ENCODE peak calls at places on chromosomes 13 and 19, in ten cellular contexts. D is brain microvascular endothelial cell, I is ureter, Y is T follicular helper cell, G is right atrium auricular region, T is NCI-H1105 treated with DMSO at 0.1 percent for 48 hours, O is D341Med, N is lung microvascular endothelial cell, J is uterus, B is AG08396. C is an unnamed sample.

GRCh38 chr19:34256835-34257558 is 2.6 kb downstream of the GARRE1 start:
- DNase-seq in D (no peak), I (no peak), Y (no peak), G (no peak), T (no peak), O (no peak), N (no peak), J (no peak), B (no peak), C (no peak)

GRCh38 chr13:97295279-97296182 is 73.4 kb downstream of the MBNL2 start:
- DNase-seq in D (peak; percentile 36), I (no peak), Y (no peak), G (no peak), T (no peak), O (no peak), N (peak; percentile 83), J (no peak), B (peak; percentile 46), C (peak; percentile 87)

GRCh38 chr13:35690546-35690945 is 214.1 kb upstream of the MAB21L1 start:
- DNase-seq in D (peak; percentile 14), I (no peak), Y (no peak), G (peak; percentile 38), T (no peak), O (no peak), N (no peak), J (no peak), B (no peak), C (no peak)

GRCh38 chr19:1131718-1132552 is 28.1 kb downstream of the GPX4 start:
- DNase-seq in D (peak; percentile 70), I (peak; percentile 92), Y (peak; percentile 77), G (peak; percentile 96), T (no peak), O (no peak), N (peak; percentile 95), J (peak; percentile 79), B (peak; percentile 90), C (peak; percentile 95)

GRCh38 chr13:106533101-106533939 is 2.1 kb downstream of the EFNB2 start:
- DNase-seq in D (peak; percentile 81), I (peak; percentile 87), Y (no peak), G (peak; percentile 85), T (peak; percentile 87), O (peak; percentile 62), N (peak; percentile 88), J (peak; percentile 76), B (peak; percentile 87), C (no peak)

GRCh38 chr13:54449922-54450321 is 1421.3 kb downstream of the OLFM4 start:
- DNase-seq in D (no peak), I (no peak), Y (no peak), G (no peak), T (no peak), O (no peak), N (no peak), J (no peak), B (no peak), C (no peak)

GRCh38 chr19:47186337-47187022 is 44.5 kb downstream of the BBC3 start:
- DNase-seq in D (no peak), I (no peak), Y (peak; percentile 59), G (no peak), T (no peak), O (no peak), N (no peak), J (no peak), B (no peak), C (no peak)

GRCh38 chr19:1274852-1275259 is 474 bp upstream of the FAM174C start:
- DNase-seq in D (no peak), I (no peak), Y (no peak), G (no peak), T (peak; percentile 43), O (peak; percentile 45), N (no peak), J (no peak), B (no peak), C (no peak)

GRCh38 chr13:47480941-47481340 is 520.1 kb downstream of the SUCLA2 start:
- DNase-seq in D (no peak), I (no peak), Y (no peak), G (no peak), T (no peak), O (no peak), N (no peak), J (no peak), B (no peak), C (no peak)

GRCh38 chr13:99040536-99041141 is 62.8 kb upstream of the DOCK9 start:
- DNase-seq in D (no peak), I (no peak), Y (no peak), G (no peak), T (no peak), O (no peak), N (no peak), J (no peak), B (no peak), C (no peak)

GRCh38 chr19:41298327-41298964 is 11.5 kb upstream of the CCDC97 start:
- DNase-seq in D (peak; percentile 91), I (no peak), Y (peak; percentile 52), G (peak; percentile 90), T (no peak), O (no peak), N (peak; percentile 85), J (no peak), B (peak; percentile 91), C (peak; percentile 70)

GRCh38 chr13:35283856-35284255 is 192.6 kb downstream of the MAB21L1 start:
- DNase-seq in D (no peak), I (no peak), Y (no peak), G (no peak), T (peak; percentile 25), O (no peak), N (peak; percentile 2), J (no peak), B (no peak), C (peak; percentile 1)

GRCh38 chr19:41319500-41320184 is 9.7 kb downstream of the CCDC97 start:
- DNase-seq in D (no peak), I (no peak), Y (no peak), G (no peak), T (no peak), O (no peak), N (no peak), J (no peak), B (no peak), C (no peak)

GRCh38 chr19:17248011-17248776 is 2.5 kb upstream of the NR2F6 start:
- DNase-seq in D (no peak), I (no peak), Y (no peak), G (no peak), T (peak; percentile 22), O (peak; percentile 75), N (no peak), J (no peak), B (no peak), C (no peak)

GRCh38 chr19:51034704-51035103 is at the start of gene KLK12:
- DNase-seq in D (no peak), I (no peak), Y (no peak), G (no peak), T (peak; percentile 14), O (no peak), N (no peak), J (no peak), B (no peak), C (no peak)

GRCh38 chr13:51970251-51970793 is 40.9 kb downstream of the ATP7B start:
- DNase-seq in D (no peak), I (no peak), Y (no peak), G (no peak), T (no peak), O (no peak), N (no peak), J (no peak), B (no peak), C (no peak)

GRCh38 chr13:110422913-110423688 is 116.0 kb downstream of the COL4A2 start:
- DNase-seq in D (no peak), I (no peak), Y (no peak), G (no peak), T (no peak), O (no peak), N (peak; percentile 73), J (no peak), B (no peak), C (no peak)

GRCh38 chr13:24203726-24204295 is 43.3 kb downstream of the SPATA13 start:
- DNase-seq in D (no peak), I (no peak), Y (no peak), G (no peak), T (no peak), O (no peak), N (peak; percentile 67), J (no peak), B (no peak), C (peak; percentile 43)

GRCh38 chr19:6099633-6100032 is 10.7 kb downstream of the RFX2 start:
- DNase-seq in D (no peak), I (no peak), Y (no peak), G (no peak), T (no peak), O (no peak), N (no peak), J (no peak), B (no peak), C (no peak)

GRCh38 chr13:91740811-91741210 is 342.4 kb downstream of the GPC5 start:
- DNase-seq in D (no peak), I (no peak), Y (no peak), G (no peak), T (no peak), O (peak; percentile 63), N (no peak), J (no peak), B (no peak), C (no peak)

GRCh38 chr13:37340911-37341670 is 235.6 kb upstream of the CSNK1A1L start:
- DNase-seq in D (no peak), I (no peak), Y (no peak), G (no peak), T (no peak), O (no peak), N (no peak), J (no peak), B (no peak), C (no peak)

GRCh38 chr13:46472384-46472783 is 80.6 kb upstream of the LRCH1 start:
- DNase-seq in D (no peak), I (no peak), Y (no peak), G (no peak), T (no peak), O (no peak), N (no peak), J (no peak), B (no peak), C (no peak)

GRCh38 chr13:29081036-29081435 is 260.9 kb downstream of the MTUS2 start:
- DNase-seq in D (no peak), I (no peak), Y (peak; percentile 1), G (no peak), T (no peak), O (no peak), N (no peak), J (no peak), B (no peak), C (no peak)

GRCh38 chr13:77298403-77298802 is 28.5 kb downstream of the MYCBP2 start:
- DNase-seq in D (no peak), I (no peak), Y (no peak), G (no peak), T (no peak), O (no peak), N (no peak), J (no peak), B (no peak), C (no peak)

GRCh38 chr19:39224910-39225309 is 19.9 kb downstream of the IFNL3 start:
- DNase-seq in D (no peak), I (no peak), Y (no peak), G (no peak), T (no peak), O (no peak), N (no peak), J (no peak), B (no peak), C (no peak)

GRCh38 chr19:42140125-42140754 is 8.0 kb upstream of the POU2F2 start:
- DNase-seq in D (peak; percentile 59), I (peak; percentile 67), Y (no peak), G (no peak), T (no peak), O (no peak), N (peak; percentile 79), J (no peak), B (peak; percentile 85), C (peak; percentile 55)

GRCh38 chr19:40466219-40467006 is at the start of gene SPTBN4:
- DNase-seq in D (no peak), I (no peak), Y (peak; percentile 56), G (no peak), T (peak; percentile 17), O (peak; percentile 27), N (peak; percentile 4), J (peak; percentile 40), B (no peak), C (peak; percentile 7)

GRCh38 chr13:71618154-71618553 is 248.8 kb downstream of the DACH1 start:
- DNase-seq in D (no peak), I (no peak), Y (no peak), G (no peak), T (no peak), O (no peak), N (peak; percentile 49), J (no peak), B (no peak), C (peak; percentile 30)